ENCODE peak calls at places on chromosomes 7 and 10, in six cellular contexts. One of them, this sample, is unnamed.

GRCh38 chr10:51629969-51630617 is 69.3 kb downstream of the CSTF2T start:
- DNase-seq in left kidney: no peak
- DNase-seq in upper lobe of right lung: no peak
- DNase-seq in germinal center: no peak
- DNase-seq in NB4: no peak
- DNase-seq in activated naive CD4-positive, alpha-beta T cell treated with anti-CD3 and anti-CD28 coated beads, Interleukin-2, amount 50 U/mL, for 72 hours: no peak
- DNase-seq in this sample: no peak

GRCh38 chr10:69504576-69505250 is 53.4 kb downstream of the TSPAN15 start:
- DNase-seq in activated naive CD4-positive, alpha-beta T cell treated with anti-CD3 and anti-CD28 coated beads, Interleukin-2, amount 50 U/mL, for 72 hours: no peak
- DNase-seq in left kidney: peak; percentile 0
- DNase-seq in germinal center: peak; percentile 1
- DNase-seq in NB4: no peak
- DNase-seq in upper lobe of right lung: no peak
- DNase-seq in this sample: no peak

GRCh38 chr10:28179490-28180099 is 123.3 kb downstream of the MPP7 start:
- DNase-seq in activated naive CD4-positive, alpha-beta T cell treated with anti-CD3 and anti-CD28 coated beads, Interleukin-2, amount 50 U/mL, for 72 hours: peak; percentile 53
- DNase-seq in NB4: peak; percentile 55
- DNase-seq in upper lobe of right lung: no peak
- DNase-seq in left kidney: peak; percentile 77
- DNase-seq in germinal center: peak; percentile 9
- DNase-seq in this sample: peak; percentile 16

GRCh38 chr10:30493609-30494530 is 59.9 kb downstream of the MAP3K8 start:
- DNase-seq in NB4: peak; percentile 88
- DNase-seq in upper lobe of right lung: peak; percentile 73
- DNase-seq in activated naive CD4-positive, alpha-beta T cell treated with anti-CD3 and anti-CD28 coated beads, Interleukin-2, amount 50 U/mL, for 72 hours: no peak
- DNase-seq in left kidney: no peak
- DNase-seq in germinal center: peak; percentile 41
- DNase-seq in this sample: no peak

GRCh38 chr10:79024296-79024695 is 44.5 kb upstream of the ZMIZ1 start:
- DNase-seq in germinal center: no peak
- DNase-seq in activated naive CD4-positive, alpha-beta T cell treated with anti-CD3 and anti-CD28 coated beads, Interleukin-2, amount 50 U/mL, for 72 hours: no peak
- DNase-seq in left kidney: no peak
- DNase-seq in upper lobe of right lung: peak; percentile 51
- DNase-seq in NB4: no peak
- DNase-seq in this sample: no peak

GRCh38 chr10:131452926-131453771 is 141.6 kb upstream of the TCERG1L start:
- DNase-seq in upper lobe of right lung: peak; percentile 63
- DNase-seq in germinal center: no peak
- DNase-seq in left kidney: peak; percentile 94
- DNase-seq in activated naive CD4-positive, alpha-beta T cell treated with anti-CD3 and anti-CD28 coated beads, Interleukin-2, amount 50 U/mL, for 72 hours: no peak
- DNase-seq in NB4: no peak
- DNase-seq in this sample: no peak

GRCh38 chr7:66321283-66321682 is 116.1 kb downstream of the TPST1 start:
- DNase-seq in left kidney: peak; percentile 17
- DNase-seq in NB4: no peak
- DNase-seq in activated naive CD4-positive, alpha-beta T cell treated with anti-CD3 and anti-CD28 coated beads, Interleukin-2, amount 50 U/mL, for 72 hours: no peak
- DNase-seq in upper lobe of right lung: no peak
- DNase-seq in germinal center: no peak
- DNase-seq in this sample: no peak

GRCh38 chr10:117145019-117145418 is 6.9 kb upstream of the VAX1 start:
- DNase-seq in NB4: no peak
- DNase-seq in activated naive CD4-positive, alpha-beta T cell treated with anti-CD3 and anti-CD28 coated beads, Interleukin-2, amount 50 U/mL, for 72 hours: no peak
- DNase-seq in germinal center: no peak
- DNase-seq in left kidney: no peak
- DNase-seq in upper lobe of right lung: no peak
- DNase-seq in this sample: no peak

GRCh38 chr10:48527691-48528212 is 77.1 kb downstream of the ARHGAP22 start:
- DNase-seq in upper lobe of right lung: no peak
- DNase-seq in left kidney: no peak
- DNase-seq in activated naive CD4-positive, alpha-beta T cell treated with anti-CD3 and anti-CD28 coated beads, Interleukin-2, amount 50 U/mL, for 72 hours: no peak
- DNase-seq in NB4: no peak
- DNase-seq in germinal center: no peak
- DNase-seq in this sample: no peak

GRCh38 chr10:6197274-6197673 is 5.5 kb upstream of the PFKFB3 start:
- DNase-seq in NB4: no peak
- DNase-seq in upper lobe of right lung: no peak
- DNase-seq in left kidney: no peak
- DNase-seq in germinal center: no peak
- DNase-seq in activated naive CD4-positive, alpha-beta T cell treated with anti-CD3 and anti-CD28 coated beads, Interleukin-2, amount 50 U/mL, for 72 hours: no peak
- DNase-seq in this sample: no peak

GRCh38 chr7:63900394-63901203 is 98.0 kb upstream of the ZNF722 start:
- DNase-seq in left kidney: no peak
- DNase-seq in activated naive CD4-positive, alpha-beta T cell treated with anti-CD3 and anti-CD28 coated beads, Interleukin-2, amount 50 U/mL, for 72 hours: peak; percentile 54
- DNase-seq in germinal center: peak; percentile 53
- DNase-seq in upper lobe of right lung: peak; percentile 95
- DNase-seq in NB4: peak; percentile 97
- DNase-seq in this sample: no peak

GRCh38 chr7:44945479-44945878 is 33.3 kb downstream of the MYO1G start:
- DNase-seq in germinal center: no peak
- DNase-seq in upper lobe of right lung: no peak
- DNase-seq in activated naive CD4-positive, alpha-beta T cell treated with anti-CD3 and anti-CD28 coated beads, Interleukin-2, amount 50 U/mL, for 72 hours: no peak
- DNase-seq in left kidney: no peak
- DNase-seq in NB4: no peak
- DNase-seq in this sample: no peak

GRCh38 chr7:100694196-100694745 is at the start of gene GIGYF1:
- DNase-seq in NB4: peak; percentile 90
- DNase-seq in germinal center: peak; percentile 86
- DNase-seq in activated naive CD4-positive, alpha-beta T cell treated with anti-CD3 and anti-CD28 coated beads, Interleukin-2, amount 50 U/mL, for 72 hours: peak; percentile 66
- DNase-seq in left kidney: peak; percentile 88
- DNase-seq in upper lobe of right lung: peak; percentile 91
- DNase-seq in this sample: peak; percentile 89

GRCh38 chr7:103735377-103735776 is 254.1 kb downstream of the RELN start:
- DNase-seq in activated naive CD4-positive, alpha-beta T cell treated with anti-CD3 and anti-CD28 coated beads, Interleukin-2, amount 50 U/mL, for 72 hours: no peak
- DNase-seq in upper lobe of right lung: no peak
- DNase-seq in germinal center: no peak
- DNase-seq in NB4: no peak
- DNase-seq in left kidney: no peak
- DNase-seq in this sample: no peak

GRCh38 chr7:46725838-46726237 is 804.8 kb upstream of the IGFBP3 start:
- DNase-seq in left kidney: no peak
- DNase-seq in germinal center: no peak
- DNase-seq in activated naive CD4-positive, alpha-beta T cell treated with anti-CD3 and anti-CD28 coated beads, Interleukin-2, amount 50 U/mL, for 72 hours: no peak
- DNase-seq in NB4: no peak
- DNase-seq in upper lobe of right lung: no peak
- DNase-seq in this sample: no peak

GRCh38 chr7:130387628-130388403 is 7.5 kb downstream of the CPA1 start:
- DNase-seq in NB4: no peak
- DNase-seq in upper lobe of right lung: no peak
- DNase-seq in germinal center: no peak
- DNase-seq in activated naive CD4-positive, alpha-beta T cell treated with anti-CD3 and anti-CD28 coated beads, Interleukin-2, amount 50 U/mL, for 72 hours: no peak
- DNase-seq in left kidney: peak; percentile 88
- DNase-seq in this sample: no peak

GRCh38 chr7:13948019-13948781 is 41.3 kb downstream of the ETV1 start:
- DNase-seq in upper lobe of right lung: no peak
- DNase-seq in left kidney: peak; percentile 35
- DNase-seq in NB4: no peak
- DNase-seq in activated naive CD4-positive, alpha-beta T cell treated with anti-CD3 and anti-CD28 coated beads, Interleukin-2, amount 50 U/mL, for 72 hours: no peak
- DNase-seq in germinal center: no peak
- DNase-seq in this sample: no peak

GRCh38 chr10:4847580-4848020 is 21.6 kb downstream of the AKR1E2 start:
- DNase-seq in left kidney: peak; percentile 30
- DNase-seq in upper lobe of right lung: no peak
- DNase-seq in NB4: peak; percentile 2
- DNase-seq in germinal center: no peak
- DNase-seq in activated naive CD4-positive, alpha-beta T cell treated with anti-CD3 and anti-CD28 coated beads, Interleukin-2, amount 50 U/mL, for 72 hours: no peak
- DNase-seq in this sample: no peak

GRCh38 chr7:25860206-25860881 is 291.7 kb upstream of the NFE2L3 start:
- DNase-seq in germinal center: no peak
- DNase-seq in upper lobe of right lung: no peak
- DNase-seq in activated naive CD4-positive, alpha-beta T cell treated with anti-CD3 and anti-CD28 coated beads, Interleukin-2, amount 50 U/mL, for 72 hours: no peak
- DNase-seq in NB4: peak; percentile 44
- DNase-seq in left kidney: peak; percentile 86
- DNase-seq in this sample: no peak

GRCh38 chr10:14532473-14533251 is 201.9 kb upstream of the FRMD4A start:
- DNase-seq in upper lobe of right lung: no peak
- DNase-seq in left kidney: peak; percentile 51
- DNase-seq in activated naive CD4-positive, alpha-beta T cell treated with anti-CD3 and anti-CD28 coated beads, Interleukin-2, amount 50 U/mL, for 72 hours: no peak
- DNase-seq in germinal center: no peak
- DNase-seq in NB4: no peak
- DNase-seq in this sample: no peak

GRCh38 chr7:108079291-108080057 is 50.7 kb downstream of the LAMB4 start:
- DNase-seq in NB4: no peak
- DNase-seq in activated naive CD4-positive, alpha-beta T cell treated with anti-CD3 and anti-CD28 coated beads, Interleukin-2, amount 50 U/mL, for 72 hours: no peak
- DNase-seq in left kidney: peak; percentile 44
- DNase-seq in germinal center: no peak
- DNase-seq in upper lobe of right lung: no peak
- DNase-seq in this sample: no peak

GRCh38 chr10:122062831-122063674 is 74.1 kb downstream of the TACC2 start:
- DNase-seq in germinal center: no peak
- DNase-seq in NB4: peak; percentile 73
- DNase-seq in upper lobe of right lung: peak; percentile 87
- DNase-seq in left kidney: peak; percentile 94
- DNase-seq in activated naive CD4-positive, alpha-beta T cell treated with anti-CD3 and anti-CD28 coated beads, Interleukin-2, amount 50 U/mL, for 72 hours: no peak
- DNase-seq in this sample: no peak

GRCh38 chr7:89029864-89030263 is 234.3 kb upstream of the TEX47 start:
- DNase-seq in germinal center: no peak
- DNase-seq in NB4: peak; percentile 60
- DNase-seq in left kidney: no peak
- DNase-seq in upper lobe of right lung: no peak
- DNase-seq in activated naive CD4-positive, alpha-beta T cell treated with anti-CD3 and anti-CD28 coated beads, Interleukin-2, amount 50 U/mL, for 72 hours: no peak
- DNase-seq in this sample: no peak

GRCh38 chr10:114479307-114479706 is 75.0 kb upstream of the AFAP1L2 start:
- DNase-seq in left kidney: peak; percentile 51
- DNase-seq in activated naive CD4-positive, alpha-beta T cell treated with anti-CD3 and anti-CD28 coated beads, Interleukin-2, amount 50 U/mL, for 72 hours: no peak
- DNase-seq in NB4: no peak
- DNase-seq in germinal center: no peak
- DNase-seq in upper lobe of right lung: no peak
- DNase-seq in this sample: no peak

GRCh38 chr7:4631664-4632171 is 50.4 kb upstream of the FOXK1 start:
- DNase-seq in activated naive CD4-positive, alpha-beta T cell treated with anti-CD3 and anti-CD28 coated beads, Interleukin-2, amount 50 U/mL, for 72 hours: no peak
- DNase-seq in NB4: peak; percentile 44
- DNase-seq in left kidney: peak; percentile 94
- DNase-seq in germinal center: no peak
- DNase-seq in upper lobe of right lung: peak; percentile 86
- DNase-seq in this sample: no peak

GRCh38 chr7:70857793-70858545 is 274.0 kb upstream of the GALNT17 start:
- DNase-seq in activated naive CD4-positive, alpha-beta T cell treated with anti-CD3 and anti-CD28 coated beads, Interleukin-2, amount 50 U/mL, for 72 hours: no peak
- DNase-seq in germinal center: no peak
- DNase-seq in upper lobe of right lung: no peak
- DNase-seq in NB4: no peak
- DNase-seq in left kidney: no peak
- DNase-seq in this sample: no peak